ENCODE peak calls at places on chromosome 17, in four cellular contexts. X is HCT116, H is ovary, I is body of pancreas. W is an unnamed sample.

GRCh38 chr17:18258356-18259038 is at the start of gene FLII:
- DNase-seq in H (peak), X (no peak), I (peak), W (no peak)

GRCh38 chr17:50953831-50954601 is 87.9 kb upstream of the TOB1 start:
- DNase-seq in X (no peak), H (peak), I (peak), W (no peak)

GRCh38 chr17:3704931-3705717 is 9.2 kb upstream of the P2RX5 start:
- DNase-seq in H (no peak), X (no peak), I (no peak), W (no peak)

GRCh38 chr17:15171433-15172047 is 93.6 kb downstream of the PMP22 start:
- DNase-seq in H (peak), I (peak), X (peak), W (no peak)

GRCh38 chr17:77308768-77309726 is 168.3 kb downstream of the SEC14L1 start:
- DNase-seq in I (no peak), X (no peak), H (peak), W (no peak)

GRCh38 chr17:8994319-8994718 is 27.0 kb upstream of the NTN1 start:
- DNase-seq in H (no peak), X (peak), I (peak), W (no peak)

GRCh38 chr17:14791221-14791620 is 473.9 kb downstream of the PMP22 start:
- DNase-seq in I (no peak), X (no peak), H (no peak), W (no peak)

GRCh38 chr17:9115446-9116265 is 94.3 kb downstream of the NTN1 start:
- DNase-seq in I (peak), H (peak), X (no peak), W (no peak)

GRCh38 chr17:67759355-67760171 is 41.8 kb downstream of the NOL11 start:
- DNase-seq in H (peak), X (no peak), I (no peak), W (no peak)

GRCh38 chr17:51121620-51122472 is 1.2 kb upstream of the SPAG9 start:
- DNase-seq in H (peak), X (peak), I (peak), W (peak)

GRCh38 chr17:11446316-11446715 is 152.0 kb upstream of the DNAH9 start:
- DNase-seq in I (no peak), H (no peak), X (no peak), W (no peak)
- TF ChIP-seq POLR2A in I (no peak), H (no peak), X (no peak), W (no peak)

GRCh38 chr17:73592079-73592415 is 52.2 kb downstream of the SDK2 start:
- DNase-seq in H (no peak), I (no peak), X (no peak), W (no peak)

GRCh38 chr17:73588291-73589095 is 55.8 kb downstream of the SDK2 start:
- DNase-seq in I (no peak), H (no peak), X (no peak), W (no peak)

GRCh38 chr17:73591278-73592078 is 52.8 kb downstream of the SDK2 start:
- DNase-seq in I (no peak), X (no peak), H (no peak), W (no peak)

GRCh38 chr17:73586921-73587680 is 57.1 kb downstream of the SDK2 start:
- DNase-seq in H (no peak), X (peak), I (no peak), W (no peak)

GRCh38 chr17:73589096-73589980 is 54.9 kb downstream of the SDK2 start:
- DNase-seq in X (no peak), H (no peak), I (no peak), W (no peak)
- H3K27ac ChIP-seq in X (no peak), H (no peak), I (no peak), W (no peak)

DNA sequence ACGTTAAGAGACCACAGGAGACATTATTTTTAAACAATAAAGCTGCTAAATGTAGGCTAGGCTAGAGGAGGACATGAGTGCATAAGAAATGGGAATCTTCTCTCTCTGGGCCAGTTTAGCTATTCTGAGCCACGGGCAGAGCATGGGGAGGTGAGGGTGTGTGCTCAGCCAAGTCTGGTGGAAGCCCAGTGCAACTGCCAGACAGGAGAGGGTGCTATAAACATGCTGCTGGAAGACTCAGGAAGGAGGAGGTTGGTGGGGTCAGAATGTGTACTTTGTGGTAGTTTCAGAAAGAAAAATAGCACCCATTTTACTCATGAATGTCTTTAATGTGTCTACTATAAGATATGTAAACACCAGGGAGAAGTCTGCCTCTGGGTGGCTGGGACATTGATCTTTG is 5.9 kb upstream of the SDK2 start:
- DNase-seq in H (no peak), X (no peak), I (no peak), W (no peak)
- TF ChIP-seq CTCF in H (no peak), X (peak), I (no peak), W (no peak)

GRCh38 chr17:55238197-55238930 is 26.4 kb upstream of the HLF start:
- DNase-seq in I (peak), H (peak), X (peak), W (no peak)
- TF ChIP-seq POLR2A in I (peak), H (no peak), X (peak), W (no peak)

DNA sequence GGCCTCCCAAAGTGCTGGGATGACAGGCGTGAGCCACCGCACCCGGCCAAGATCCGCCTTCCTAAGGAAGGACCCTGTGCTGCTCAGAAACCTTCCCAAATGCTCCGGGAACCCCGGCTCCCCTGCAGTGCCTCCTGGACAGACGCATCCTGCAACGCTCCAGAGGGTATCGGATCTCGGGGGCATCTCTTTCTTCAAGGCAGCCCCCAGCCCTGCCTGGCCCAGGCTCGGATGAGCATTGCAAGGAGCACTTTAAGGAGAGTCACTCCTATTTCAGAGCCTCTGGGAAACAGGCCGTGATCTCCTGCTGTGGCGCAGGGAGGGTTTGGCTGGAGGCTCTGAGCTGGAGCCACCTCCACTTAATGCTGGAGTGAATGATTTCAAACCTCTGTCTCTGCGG is 17.2 kb upstream of the ABR start:
- DNase-seq in H (no peak), I (no peak), X (no peak), W (no peak)
- H3K27ac ChIP-seq in H (peak), I (no peak), X (no peak), W (peak)

DNA sequence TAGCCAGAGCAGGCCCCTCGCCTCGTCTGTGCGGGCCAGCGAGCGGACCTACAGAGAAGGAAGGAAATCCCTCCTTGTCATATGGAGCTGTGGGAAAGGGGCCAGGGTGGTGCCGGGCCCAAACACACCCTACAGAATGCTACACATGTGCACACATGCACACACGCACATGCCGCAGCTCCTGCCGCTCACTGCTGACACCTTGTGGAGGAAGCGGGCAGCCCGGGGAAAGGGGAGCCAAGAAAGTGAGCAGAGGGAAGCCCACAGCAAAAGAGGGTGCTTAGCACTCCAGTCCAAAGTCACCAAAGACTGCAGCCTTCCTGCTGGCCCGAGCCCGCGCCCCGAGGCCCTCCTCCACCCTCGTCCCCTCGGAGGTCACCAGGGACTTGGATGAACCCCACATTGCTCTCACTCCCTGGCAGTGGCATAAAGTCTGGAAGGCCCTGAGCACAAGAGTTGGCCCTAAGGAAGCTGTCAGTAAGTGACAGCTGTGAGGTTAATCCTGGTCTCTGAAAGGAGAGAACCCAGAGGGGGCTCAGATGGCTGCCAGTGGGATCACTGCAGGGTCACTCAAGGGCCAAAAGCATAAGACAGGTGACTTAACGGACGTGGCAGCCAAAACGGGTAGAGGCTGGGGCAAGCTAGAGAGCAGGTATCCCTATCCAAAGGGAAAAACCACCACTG is 68.2 kb downstream of the MYO18A start:
- DNase-seq in I (peak), H (peak), X (no peak), W (no peak)
- TF ChIP-seq CTCF in I (peak), H (peak), X (peak), W (peak)

DNA sequence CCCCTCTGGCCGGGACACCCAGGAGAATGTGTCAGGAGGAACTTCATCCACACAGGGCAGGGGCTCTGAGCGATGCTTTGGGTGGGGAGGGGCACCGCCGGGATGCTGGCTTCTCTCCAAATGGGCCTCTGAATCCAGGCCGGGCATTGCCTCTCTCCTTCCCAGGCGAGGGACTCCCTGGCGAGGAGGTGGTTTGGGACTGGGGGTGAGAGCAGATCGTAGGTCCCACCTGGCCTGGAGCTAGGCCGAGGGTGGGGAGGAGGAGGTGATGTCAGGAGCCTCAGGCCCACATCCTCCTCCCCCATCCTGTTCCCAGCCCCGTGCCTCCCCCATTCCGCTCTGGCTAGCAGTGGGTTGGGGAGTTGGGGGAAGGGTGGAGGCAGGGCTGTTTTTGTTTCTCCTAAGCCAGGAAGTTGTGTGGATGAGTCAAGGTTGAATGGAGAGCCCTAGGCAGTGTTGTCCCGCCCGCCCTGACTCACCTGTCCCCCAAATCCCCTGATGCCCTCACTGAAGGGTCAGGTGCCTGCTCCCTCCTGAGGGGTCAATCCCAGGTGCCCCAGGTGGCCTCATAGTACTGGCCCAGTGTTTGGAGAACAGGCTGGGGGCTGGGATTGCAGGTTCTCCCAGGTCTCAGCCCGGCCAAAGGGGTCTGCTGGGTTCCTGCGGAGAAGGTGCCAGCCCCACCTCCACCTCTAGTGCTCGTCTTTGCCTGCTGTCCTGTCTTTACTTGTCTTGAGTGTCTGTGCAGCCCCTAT is 2.8 kb downstream of the GRB7 start:
- DNase-seq in H (no peak), X (peak), I (no peak), W (no peak)
- TF ChIP-seq POLR2A in H (no peak), X (no peak), I (peak), W (no peak)

GRCh38 chr17:58514795-58515157 is 338 bp upstream of the MTMR4 start:
- DNase-seq in X (no peak), H (no peak), I (no peak), W (peak)
- H3K27ac ChIP-seq in X (no peak), H (peak), I (peak), W (peak)

GRCh38 chr17:4971826-4972225 is 4.2 kb upstream of the SPAG7 start:
- DNase-seq in I (no peak), X (no peak), H (no peak), W (no peak)

GRCh38 chr17:4968916-4969550 is 1.4 kb upstream of the SPAG7 start:
- DNase-seq in X (no peak), I (no peak), H (peak), W (no peak)

GRCh38 chr17:4968166-4968915 is 724 bp upstream of the SPAG7 start:
- DNase-seq in I (peak), X (no peak), H (no peak), W (no peak)

GRCh38 chr17:4969551-4970231 is 2.1 kb upstream of the SPAG7 start:
- DNase-seq in I (no peak), H (no peak), X (no peak), W (no peak)

DNA sequence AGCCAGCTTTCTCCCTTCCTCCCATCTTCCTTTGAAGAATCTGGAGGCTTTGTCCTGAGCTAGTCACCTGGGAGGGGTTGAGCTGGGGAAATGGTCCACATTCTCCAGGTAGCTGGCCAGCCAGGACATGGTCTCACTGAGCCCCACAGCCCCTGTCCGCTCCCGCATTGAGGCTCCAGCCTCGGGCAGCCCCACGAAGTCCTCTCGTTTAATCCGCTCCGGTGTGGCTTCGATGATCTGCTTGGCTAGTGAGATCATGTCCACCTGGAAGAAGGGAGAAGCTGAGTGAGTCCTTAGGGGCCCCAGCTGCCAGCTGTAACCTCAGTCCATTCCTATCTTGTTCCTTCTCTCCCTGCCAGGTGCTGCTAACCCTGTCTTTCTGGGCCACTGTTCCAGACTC is 2.7 kb upstream of the SPAG7 start:
- DNase-seq in I (no peak), H (no peak), X (no peak), W (no peak)
- TF ChIP-seq CTCF in I (no peak), H (no peak), X (no peak), W (no peak)

GRCh38 chr17:72122336-72122667 is 1.5 kb downstream of the SOX9 start:
- DNase-seq in I (no peak), H (no peak), X (no peak), W (no peak)

GRCh38 chr17:72122002-72122310 is 1.1 kb downstream of the SOX9 start:
- DNase-seq in I (no peak), X (no peak), H (no peak), W (no peak)

GRCh38 chr17:72123964-72124791 is 3.4 kb downstream of the SOX9 start:
- DNase-seq in I (peak), H (no peak), X (no peak), W (no peak)

GRCh38 chr17:72122668-72123495 is 2.1 kb downstream of the SOX9 start:
- DNase-seq in H (no peak), X (no peak), I (peak), W (no peak)

GRCh38 chr17:72123496-72123963 is 2.7 kb downstream of the SOX9 start:
- DNase-seq in I (no peak), H (no peak), X (no peak), W (no peak)
- TF ChIP-seq POLR2A in I (no peak), H (no peak), X (no peak), W (no peak)